ENCODE peak calls at places on chromosomes 12 and 14, in four cellular contexts. F is heart right ventricle, Q is AG04450, P is GM03348. U is an unnamed sample.

GRCh38 chr14:104635717-104636116 is 31.1 kb upstream of the TMEM179 start:
- DNase-seq in F (no peak), Q (no peak), P (no peak), U (no peak)

GRCh38 chr12:124852329-124852831 is 11.3 kb downstream of the SCARB1 start:
- DNase-seq in F (peak), Q (no peak), P (peak), U (no peak)

GRCh38 chr14:50333010-50333409 is 20.9 kb downstream of the DMAC2L start:
- DNase-seq in F (no peak), Q (no peak), P (peak), U (no peak)

GRCh38 chr12:98983647-98984046 is 338.6 kb downstream of the APAF1 start:
- DNase-seq in F (no peak), Q (no peak), P (no peak), U (no peak)

GRCh38 chr14:31902002-31902401 is 175.1 kb upstream of the ARHGAP5 start:
- DNase-seq in F (no peak), Q (no peak), P (no peak), U (no peak)

GRCh38 chr12:31773867-31774266 is 45.0 kb upstream of the AMN1 start:
- DNase-seq in F (no peak), Q (no peak), P (no peak), U (no peak)

GRCh38 chr14:101980700-101981099 is 16.3 kb downstream of the DYNC1H1 start:
- DNase-seq in F (no peak), Q (peak), P (peak), U (peak)

GRCh38 chr12:79547735-79548347 is 142.9 kb downstream of the PAWR start:
- DNase-seq in F (no peak), Q (no peak), P (peak), U (peak)

GRCh38 chr14:91369628-91370445 is 47.8 kb downstream of the CCDC88C start:
- DNase-seq in F (no peak), Q (no peak), P (peak), U (no peak)

GRCh38 chr12:95150501-95150900 is 66.8 kb downstream of the FGD6 start:
- DNase-seq in F (no peak), Q (no peak), P (no peak), U (no peak)

GRCh38 chr12:54411398-54412241 is 7.4 kb downstream of the ITGA5 start:
- DNase-seq in F (peak), Q (peak), P (peak), U (peak)

GRCh38 chr12:111867531-111867930 is 25.5 kb downstream of the MAPKAPK5 start:
- DNase-seq in F (no peak), Q (no peak), P (no peak), U (no peak)

GRCh38 chr14:61616524-61617185 is 78.7 kb upstream of the HIF1A start:
- DNase-seq in F (no peak), Q (peak), P (peak), U (no peak)

GRCh38 chr12:48917857-48918537 is 7.3 kb downstream of the FKBP11 start:
- DNase-seq in F (no peak), Q (no peak), P (peak), U (no peak)

GRCh38 chr14:76882646-76883045 is 56.4 kb downstream of the LRRC74A start:
- DNase-seq in F (peak), Q (no peak), P (no peak), U (no peak)

GRCh38 chr14:50830044-50830931 is 674 bp downstream of the NIN start:
- DNase-seq in F (peak), Q (no peak), P (peak), U (no peak)

U was measured in pulmonary artery endothelial cell.